ENCODE peak calls at places on chromosomes 3 and 15, in ten cellular contexts. H is cardiac muscle cell, X is neural progenitor cell, U is thoracic aorta, I is left lung, R is ascending aorta, Z is colonic mucosa, Q is psoas muscle, W is transverse colon, P is adrenal gland. D is an unnamed sample.

GRCh38 chr3:65448120-65448519 is 590.6 kb downstream of the MAGI1 start:
- DNase-seq in P (no peak), W (no peak), Z (no peak), U (no peak), H (no peak), I (no peak), R (no peak), X (peak; percentile 7), Q (no peak), D (no peak)

GRCh38 chr15:49900836-49901235 is 218.2 kb downstream of the ATP8B4 start:
- DNase-seq in X (no peak), H (no peak), P (no peak), W (no peak), U (no peak), I (no peak), Q (no peak), R (no peak), Z (no peak), D (no peak)

GRCh38 chr3:194138732-194139084 is 2.8 kb downstream of the HES1 start:
- DNase-seq in H (peak; percentile 72), R (no peak), Q (no peak), U (no peak), P (no peak), I (no peak), Z (no peak), X (peak; percentile 45), W (no peak), D (no peak)

GRCh38 chr3:119301001-119301400 is 6.8 kb downstream of the ARHGAP31 start:
- DNase-seq in R (no peak), Q (no peak), P (no peak), W (no peak), Z (no peak), H (no peak), X (no peak), U (no peak), I (no peak), D (peak; percentile 64)

GRCh38 chr15:61820951-61821350 is 239.3 kb downstream of the VPS13C start:
- DNase-seq in Q (no peak), Z (no peak), H (no peak), X (no peak), W (no peak), P (no peak), R (peak; percentile 19), I (no peak), U (no peak), D (no peak)

GRCh38 chr15:63250312-63250965 is 27.0 kb upstream of the APH1B start:
- DNase-seq in H (peak; percentile 92), U (no peak), I (no peak), W (no peak), P (no peak), R (no peak), X (no peak), Q (no peak), Z (no peak), D (no peak)

GRCh38 chr15:64851503-64851840 is 9.8 kb downstream of the PLEKHO2 start:
- DNase-seq in I (no peak), W (peak; percentile 35), X (peak; percentile 32), P (no peak), Z (no peak), Q (no peak), R (no peak), H (peak; percentile 94), U (no peak), D (no peak)

GRCh38 chr3:121473001-121473400 is 72.8 kb downstream of the POLQ start:
- DNase-seq in I (no peak), Z (no peak), R (no peak), X (no peak), P (no peak), Q (no peak), U (no peak), W (no peak), H (no peak), D (no peak)

GRCh38 chr3:197371521-197372075 is 73.2 kb upstream of the DLG1 start:
- DNase-seq in I (no peak), Q (no peak), Z (no peak), X (no peak), P (no peak), W (no peak), U (no peak), R (no peak), H (no peak), D (no peak)

GRCh38 chr3:158140396-158140795 is 30.5 kb downstream of the RSRC1 start:
- DNase-seq in W (no peak), R (no peak), H (no peak), Z (no peak), X (no peak), P (no peak), Q (no peak), I (no peak), U (no peak), D (no peak)

GRCh38 chr15:52100807-52101206 is 11.8 kb downstream of the BCL2L10 start:
- DNase-seq in Q (peak; percentile 89), I (peak; percentile 89), U (no peak), R (peak; percentile 85), P (peak; percentile 87), H (peak; percentile 91), X (no peak), Z (peak; percentile 78), W (peak; percentile 78), D (peak; percentile 82)

DNA sequence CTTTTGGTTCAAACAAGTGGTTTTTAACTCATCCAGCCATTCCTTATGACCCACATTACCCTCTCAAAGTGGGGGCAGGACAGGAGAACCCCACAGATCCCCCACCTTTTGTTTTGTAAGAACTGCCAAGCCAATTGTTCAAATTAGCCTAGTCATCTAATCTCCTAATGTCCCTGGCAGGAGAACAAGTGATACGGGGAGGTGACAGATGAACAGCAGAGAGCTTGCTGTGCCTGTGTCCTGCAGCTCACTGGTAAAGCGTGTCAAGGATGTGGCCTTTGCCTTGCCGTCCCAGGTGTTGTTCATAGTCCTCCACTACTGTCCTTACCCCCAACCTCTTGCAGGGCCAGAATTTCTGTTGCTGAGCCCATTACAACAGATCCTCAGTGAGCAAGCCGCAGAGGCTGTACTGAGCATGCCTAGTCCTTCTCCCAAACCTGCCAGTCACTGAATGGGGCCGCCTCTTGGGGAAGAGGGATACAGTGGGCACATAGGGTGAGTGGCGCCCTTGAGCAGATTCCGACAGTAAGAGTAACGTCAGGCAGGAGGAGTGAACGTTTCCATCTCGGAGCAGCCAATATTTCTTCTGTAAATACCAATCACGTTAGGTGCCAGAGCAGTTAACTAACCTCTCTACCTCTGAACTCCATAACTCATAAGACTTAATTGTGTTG is 87.3 kb downstream of the ITPR1 start:
- DNase-seq in X (no peak), R (no peak), Z (no peak), Q (no peak), W (no peak), U (no peak), H (no peak), P (no peak), I (no peak), D (no peak)
- H3K4me1 ChIP-seq in X (peaks cover 12% of the 10 kb centered on the region), R (peaks cover 32% of the 10 kb centered on the region), Z (no peaks in the 10 kb centered on the region), Q (peaks cover 3% of the 10 kb centered on the region), W (peaks cover 28% of the 10 kb centered on the region), U (peaks cover 63% of the 10 kb centered on the region), H (peaks cover 22% of the 10 kb centered on the region), P (peaks cover 36% of the 10 kb centered on the region), I (peaks cover 15% of the 10 kb centered on the region), D (peaks cover 31% of the 10 kb centered on the region)

DNA sequence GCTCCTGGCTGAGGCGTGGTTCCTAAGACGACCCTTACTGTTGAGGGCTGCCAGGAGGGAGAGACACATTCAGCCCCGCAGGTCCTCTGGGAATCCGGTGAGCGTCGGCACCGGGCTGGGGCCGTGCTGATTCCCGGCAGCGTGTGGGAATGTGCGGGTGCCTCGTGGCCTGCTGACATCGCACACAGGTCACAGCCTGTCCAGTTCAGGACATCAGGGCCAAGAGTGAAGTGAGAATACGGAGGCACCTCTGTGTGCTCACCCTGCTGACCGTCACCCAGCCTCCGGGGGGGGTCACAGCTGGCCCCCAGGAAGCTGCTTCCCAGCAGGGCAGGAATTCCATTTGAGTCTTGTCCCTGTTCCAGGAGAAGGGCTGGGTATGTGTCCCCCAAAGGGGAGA is 53.6 kb downstream of the PGPEP1L start:
- DNase-seq in H (no peak), U (no peak), Q (no peak), R (no peak), P (no peak), I (no peak), Z (no peak), W (no peak), X (no peak), D (no peak)
- TF ChIP-seq CTCF in H (no peak), U (no peak), Q (no peak), R (no peak), P (no peak), I (no peak), Z (no peak), W (no peak), X (no peak), D (no peak)

GRCh38 chr15:38071211-38071972 is 137.0 kb downstream of the TMCO5A start:
- DNase-seq in I (peak; percentile 39), Q (no peak), P (no peak), X (no peak), U (no peak), H (no peak), Z (no peak), R (no peak), W (no peak), D (no peak)
- H3K4me3 ChIP-seq in I (no peak overlapping the region), Q (no peak overlapping the region), P (no peak overlapping the region), X (no peak overlapping the region), U (no peak overlapping the region), H (no peak overlapping the region), Z (no peak overlapping the region), R (no peak overlapping the region), W (no peak overlapping the region), D (no peak overlapping the region)

GRCh38 chr3:184177767-184178306 is 3.2 kb downstream of the AP2M1 start:
- DNase-seq in I (no peak), U (no peak), W (no peak), Q (peak; percentile 46), X (no peak), Z (no peak), R (peak; percentile 58), H (no peak), P (no peak), D (no peak)

GRCh38 chr3:184177331-184177731 is 2.7 kb downstream of the AP2M1 start:
- DNase-seq in I (no peak), X (peak; percentile 79), R (no peak), P (peak; percentile 66), U (no peak), W (no peak), Q (peak; percentile 56), Z (no peak), H (peak; percentile 74), D (no peak)

GRCh38 chr3:184178522-184179138 is 4.0 kb downstream of the AP2M1 start:
- DNase-seq in U (no peak), W (no peak), P (no peak), Q (peak; percentile 33), R (no peak), H (no peak), X (no peak), Z (no peak), I (no peak), D (no peak)

GRCh38 chr3:184181596-184181995 is 4.4 kb upstream of the ABCF3 start:
- DNase-seq in I (no peak), R (no peak), Q (no peak), P (no peak), Z (no peak), U (no peak), H (no peak), X (no peak), W (no peak), D (no peak)

DNA sequence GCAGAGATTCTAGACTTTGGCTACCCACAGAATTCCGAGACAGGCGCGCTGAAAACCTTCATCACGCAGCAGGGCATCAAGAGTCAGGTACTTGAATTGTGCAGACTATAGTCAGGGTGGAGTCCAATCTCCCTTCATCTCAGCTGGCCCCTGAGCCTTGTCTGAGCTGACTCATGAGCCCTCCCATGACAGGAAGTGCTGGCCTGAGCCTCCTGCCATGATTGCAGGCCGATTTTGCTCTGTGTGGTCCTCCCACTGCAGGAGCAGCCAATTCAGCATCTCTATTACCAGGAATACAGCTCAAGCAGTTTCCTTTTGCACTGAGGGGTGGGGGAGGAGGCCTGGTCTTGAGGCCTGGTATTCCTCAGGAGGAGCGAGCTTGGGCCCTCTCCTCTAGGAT is 5.5 kb downstream of the AP2M1 start:
- DNase-seq in W (no peak), I (no peak), Z (peak; percentile 17), P (no peak), R (peak; percentile 60), Q (no peak), U (no peak), H (peak; percentile 84), X (no peak), D (no peak)
- H3K4me1 ChIP-seq in W (peaks cover 32% of the 10 kb centered on the region), I (peaks cover 19% of the 10 kb centered on the region), Z (peaks cover 13% of the 10 kb centered on the region), P (peaks cover 31% of the 10 kb centered on the region), R (peaks cover 19% of the 10 kb centered on the region), Q (peaks cover 30% of the 10 kb centered on the region), U (peaks cover 27% of the 10 kb centered on the region), H (peaks cover 21% of the 10 kb centered on the region), X (peaks cover 27% of the 10 kb centered on the region), D (peaks cover 34% of the 10 kb centered on the region)